ENCODE peak calls at places on chromosomes 11 and 22, in ten cellular contexts. One of them, this sample, is unnamed.

GRCh38 chr11:95337972-95338429 is 107.0 kb upstream of the SESN3 start:
- DNase-seq in T-helper 9 cell: no peak
- DNase-seq in transverse colon: no peak
- DNase-seq in T1000: no peak
- DNase-seq in esophagus squamous epithelium: no peak
- DNase-seq in stimulated activated naive CD4-positive, alpha-beta T cell: no peak
- DNase-seq in stimulated activated CD4-positive, alpha-beta T cell treated with anti-CD3 and anti-CD28 coated beads, Interleukin-12 subunit alpha, Interleukin-12 subunit beta, amount 100 ng/mL, for 48 hours: no peak
- DNase-seq in HT1080: no peak
- DNase-seq in NCI-H460: no peak
- DNase-seq in foreskin melanocyte: no peak
- DNase-seq in this sample: no peak

GRCh38 chr22:27730649-27731433 is 70.7 kb downstream of the MN1 start:
- DNase-seq in NCI-H460: no peak
- DNase-seq in esophagus squamous epithelium: no peak
- DNase-seq in T1000: no peak
- DNase-seq in transverse colon: no peak
- DNase-seq in stimulated activated naive CD4-positive, alpha-beta T cell: no peak
- DNase-seq in stimulated activated CD4-positive, alpha-beta T cell treated with anti-CD3 and anti-CD28 coated beads, Interleukin-12 subunit alpha, Interleukin-12 subunit beta, amount 100 ng/mL, for 48 hours: no peak
- DNase-seq in T-helper 9 cell: no peak
- DNase-seq in HT1080: no peak
- DNase-seq in foreskin melanocyte: no peak
- DNase-seq in this sample: no peak

GRCh38 chr11:1194231-1194976 is 28.5 kb upstream of the MUC5B start:
- DNase-seq in foreskin melanocyte: no peak
- DNase-seq in transverse colon: peak
- DNase-seq in T-helper 9 cell: no peak
- DNase-seq in T1000: no peak
- DNase-seq in esophagus squamous epithelium: no peak
- DNase-seq in stimulated activated CD4-positive, alpha-beta T cell treated with anti-CD3 and anti-CD28 coated beads, Interleukin-12 subunit alpha, Interleukin-12 subunit beta, amount 100 ng/mL, for 48 hours: no peak
- DNase-seq in NCI-H460: no peak
- DNase-seq in stimulated activated naive CD4-positive, alpha-beta T cell: no peak
- DNase-seq in HT1080: no peak
- DNase-seq in this sample: no peak

GRCh38 chr11:96303067-96303466 is 39.9 kb downstream of the MAML2 start:
- DNase-seq in NCI-H460: no peak
- DNase-seq in T1000: no peak
- DNase-seq in HT1080: peak
- DNase-seq in transverse colon: no peak
- DNase-seq in esophagus squamous epithelium: no peak
- DNase-seq in foreskin melanocyte: peak
- DNase-seq in stimulated activated naive CD4-positive, alpha-beta T cell: no peak
- DNase-seq in T-helper 9 cell: no peak
- DNase-seq in stimulated activated CD4-positive, alpha-beta T cell treated with anti-CD3 and anti-CD28 coated beads, Interleukin-12 subunit alpha, Interleukin-12 subunit beta, amount 100 ng/mL, for 48 hours: no peak
- DNase-seq in this sample: peak

GRCh38 chr11:65786786-65787636 is at the start of gene OVOL1:
- DNase-seq in transverse colon: peak
- DNase-seq in T1000: no peak
- DNase-seq in foreskin melanocyte: no peak
- DNase-seq in T-helper 9 cell: peak
- DNase-seq in stimulated activated CD4-positive, alpha-beta T cell treated with anti-CD3 and anti-CD28 coated beads, Interleukin-12 subunit alpha, Interleukin-12 subunit beta, amount 100 ng/mL, for 48 hours: no peak
- DNase-seq in esophagus squamous epithelium: no peak
- DNase-seq in NCI-H460: no peak
- DNase-seq in HT1080: no peak
- DNase-seq in stimulated activated naive CD4-positive, alpha-beta T cell: no peak
- DNase-seq in this sample: no peak

GRCh38 chr11:27158763-27159679 is 118.4 kb downstream of the BBOX1 start:
- DNase-seq in T1000: peak
- DNase-seq in esophagus squamous epithelium: no peak
- DNase-seq in foreskin melanocyte: peak
- DNase-seq in T-helper 9 cell: no peak
- DNase-seq in stimulated activated naive CD4-positive, alpha-beta T cell: no peak
- DNase-seq in HT1080: peak
- DNase-seq in NCI-H460: peak
- DNase-seq in stimulated activated CD4-positive, alpha-beta T cell treated with anti-CD3 and anti-CD28 coated beads, Interleukin-12 subunit alpha, Interleukin-12 subunit beta, amount 100 ng/mL, for 48 hours: no peak
- DNase-seq in transverse colon: peak
- DNase-seq in this sample: peak

GRCh38 chr11:42234381-42235035 is 775.1 kb upstream of the LRRC4C start:
- DNase-seq in T1000: peak
- DNase-seq in transverse colon: no peak
- DNase-seq in HT1080: peak
- DNase-seq in stimulated activated naive CD4-positive, alpha-beta T cell: no peak
- DNase-seq in T-helper 9 cell: no peak
- DNase-seq in stimulated activated CD4-positive, alpha-beta T cell treated with anti-CD3 and anti-CD28 coated beads, Interleukin-12 subunit alpha, Interleukin-12 subunit beta, amount 100 ng/mL, for 48 hours: no peak
- DNase-seq in NCI-H460: no peak
- DNase-seq in foreskin melanocyte: no peak
- DNase-seq in esophagus squamous epithelium: no peak
- DNase-seq in this sample: no peak

GRCh38 chr11:1227551-1228182 is 4.8 kb downstream of the MUC5B start:
- DNase-seq in stimulated activated CD4-positive, alpha-beta T cell treated with anti-CD3 and anti-CD28 coated beads, Interleukin-12 subunit alpha, Interleukin-12 subunit beta, amount 100 ng/mL, for 48 hours: no peak
- DNase-seq in foreskin melanocyte: no peak
- DNase-seq in T-helper 9 cell: no peak
- DNase-seq in stimulated activated naive CD4-positive, alpha-beta T cell: no peak
- DNase-seq in transverse colon: peak
- DNase-seq in NCI-H460: no peak
- DNase-seq in T1000: no peak
- DNase-seq in HT1080: no peak
- DNase-seq in esophagus squamous epithelium: no peak
- DNase-seq in this sample: no peak

GRCh38 chr11:101327908-101328307 is 198.3 kb upstream of the PGR start:
- DNase-seq in stimulated activated CD4-positive, alpha-beta T cell treated with anti-CD3 and anti-CD28 coated beads, Interleukin-12 subunit alpha, Interleukin-12 subunit beta, amount 100 ng/mL, for 48 hours: no peak
- DNase-seq in foreskin melanocyte: no peak
- DNase-seq in T1000: no peak
- DNase-seq in stimulated activated naive CD4-positive, alpha-beta T cell: no peak
- DNase-seq in T-helper 9 cell: no peak
- DNase-seq in esophagus squamous epithelium: no peak
- DNase-seq in HT1080: no peak
- DNase-seq in NCI-H460: no peak
- DNase-seq in transverse colon: no peak
- DNase-seq in this sample: no peak

GRCh38 chr11:13883042-13883441 is 79.5 kb upstream of the SPON1 start:
- DNase-seq in T-helper 9 cell: no peak
- DNase-seq in foreskin melanocyte: no peak
- DNase-seq in HT1080: no peak
- DNase-seq in stimulated activated CD4-positive, alpha-beta T cell treated with anti-CD3 and anti-CD28 coated beads, Interleukin-12 subunit alpha, Interleukin-12 subunit beta, amount 100 ng/mL, for 48 hours: no peak
- DNase-seq in transverse colon: peak
- DNase-seq in NCI-H460: no peak
- DNase-seq in stimulated activated naive CD4-positive, alpha-beta T cell: no peak
- DNase-seq in esophagus squamous epithelium: no peak
- DNase-seq in T1000: no peak
- DNase-seq in this sample: no peak

GRCh38 chr11:26847459-26847858 is 125.6 kb upstream of the SLC5A12 start:
- DNase-seq in stimulated activated naive CD4-positive, alpha-beta T cell: no peak
- DNase-seq in NCI-H460: no peak
- DNase-seq in T-helper 9 cell: no peak
- DNase-seq in stimulated activated CD4-positive, alpha-beta T cell treated with anti-CD3 and anti-CD28 coated beads, Interleukin-12 subunit alpha, Interleukin-12 subunit beta, amount 100 ng/mL, for 48 hours: no peak
- DNase-seq in T1000: no peak
- DNase-seq in foreskin melanocyte: no peak
- DNase-seq in HT1080: no peak
- DNase-seq in esophagus squamous epithelium: no peak
- DNase-seq in transverse colon: no peak
- DNase-seq in this sample: no peak

GRCh38 chr22:45919504-45920286 is 57.3 kb downstream of the WNT7B start:
- DNase-seq in T1000: no peak
- DNase-seq in stimulated activated naive CD4-positive, alpha-beta T cell: no peak
- DNase-seq in foreskin melanocyte: no peak
- DNase-seq in stimulated activated CD4-positive, alpha-beta T cell treated with anti-CD3 and anti-CD28 coated beads, Interleukin-12 subunit alpha, Interleukin-12 subunit beta, amount 100 ng/mL, for 48 hours: no peak
- DNase-seq in esophagus squamous epithelium: no peak
- DNase-seq in T-helper 9 cell: no peak
- DNase-seq in NCI-H460: no peak
- DNase-seq in HT1080: no peak
- DNase-seq in transverse colon: no peak
- DNase-seq in this sample: no peak